ENCODE peak calls at places on chromosomes 13 and 19, in six cellular contexts. H is WTC11, Y is uterus, R is heart right ventricle, U is BE2C, J is GM23338. Z is an unnamed sample.

GRCh38 chr13:84686973-84687372 is 804.7 kb upstream of the SLITRK1 start:
- DNase-seq in H (no peak), Y (no peak), R (no peak), U (no peak), J (no peak), Z (no peak)

GRCh38 chr19:55247621-55248099 is 11.2 kb downstream of the PPP6R1 start:
- DNase-seq in H (no peak), Y (no peak), R (peak), U (no peak), J (no peak), Z (peak)

GRCh38 chr13:77047649-77048343 is 20.8 kb upstream of the FBXL3 start:
- DNase-seq in H (no peak), Y (no peak), R (no peak), U (no peak), J (no peak), Z (no peak)

GRCh38 chr13:34515201-34515600 is 426.9 kb upstream of the NBEA start:
- DNase-seq in H (no peak), Y (no peak), R (no peak), U (no peak), J (no peak), Z (no peak)

GRCh38 chr13:114323349-114323748 is 9.0 kb downstream of the CHAMP1 start:
- DNase-seq in H (no peak), Y (no peak), R (no peak), U (no peak), J (no peak), Z (no peak)

GRCh38 chr13:20395061-20395916 is 130.4 kb downstream of the CRYL1 start:
- DNase-seq in H (no peak), Y (no peak), R (no peak), U (no peak), J (no peak), Z (no peak)

GRCh38 chr19:33799507-33799906 is 2.8 kb downstream of the KCTD15 start:
- DNase-seq in H (no peak), Y (no peak), R (no peak), U (peak), J (peak), Z (no peak)

GRCh38 chr19:15447057-15447456 is 2.7 kb downstream of the WIZ start:
- DNase-seq in H (no peak), Y (no peak), R (no peak), U (no peak), J (no peak), Z (no peak)

GRCh38 chr19:44623080-44623479 is 9.7 kb downstream of the IGSF23 start:
- DNase-seq in H (no peak), Y (no peak), R (no peak), U (no peak), J (no peak), Z (peak)

GRCh38 chr19:38952395-38953165 is 21.8 kb downstream of the MRPS12 start:
- DNase-seq in H (peak), Y (no peak), R (no peak), U (peak), J (peak), Z (no peak)

GRCh38 chr19:40791349-40791748 is 7.6 kb upstream of the EGLN2 start:
- DNase-seq in H (no peak), Y (no peak), R (no peak), U (no peak), J (no peak), Z (no peak)

GRCh38 chr13:37134411-37135041 is 29.1 kb upstream of the CSNK1A1L start:
- DNase-seq in H (no peak), Y (peak), R (no peak), U (no peak), J (no peak), Z (peak)

GRCh38 chr13:44755872-44756271 is 179.7 kb upstream of the TSC22D1 start:
- DNase-seq in H (no peak), Y (no peak), R (no peak), U (no peak), J (no peak), Z (peak)

GRCh38 chr13:95870421-95870820 is 182.8 kb downstream of the UGGT2 start:
- DNase-seq in H (no peak), Y (no peak), R (no peak), U (no peak), J (peak), Z (no peak)

GRCh38 chr13:76813874-76814273 is 72.3 kb downstream of the KCTD12 start:
- DNase-seq in H (no peak), Y (no peak), R (no peak), U (peak), J (no peak), Z (no peak)

GRCh38 chr13:51249254-51249653 is 27.1 kb downstream of the FAM124A start:
- DNase-seq in H (no peak), Y (no peak), R (no peak), U (no peak), J (peak), Z (no peak)

GRCh38 chr19:6250909-6251308 is 28.9 kb downstream of the MLLT1 start:
- DNase-seq in H (no peak), Y (no peak), R (no peak), U (no peak), J (no peak), Z (no peak)
- TF ChIP-seq CTCF in H (no peak), Y (no peak), R (no peak), U (no peak), J (no peak), Z (no peak)

GRCh38 chr19:18253716-18254115 is 20.5 kb downstream of the IQCN start:
- DNase-seq in H (no peak), Y (no peak), R (no peak), U (no peak), J (no peak), Z (no peak)

GRCh38 chr19:18253130-18253529 is 21.1 kb downstream of the IQCN start:
- DNase-seq in H (no peak), Y (no peak), R (no peak), U (no peak), J (no peak), Z (no peak)

GRCh38 chr19:18257503-18258470 is 16.5 kb downstream of the IQCN start:
- DNase-seq in H (no peak), Y (no peak), R (no peak), U (no peak), J (no peak), Z (no peak)

GRCh38 chr19:18252370-18252717 is 21.9 kb downstream of the IQCN start:
- DNase-seq in H (no peak), Y (no peak), R (no peak), U (no peak), J (no peak), Z (no peak)

GRCh38 chr19:18254546-18255500 is 19.4 kb downstream of the IQCN start:
- DNase-seq in H (peak), Y (no peak), R (no peak), U (no peak), J (peak), Z (no peak)
- TF ChIP-seq CTCF in H (peak), Y (no peak), R (no peak), U (no peak), J (peak), Z (no peak)

GRCh38 chr19:49506575-49507105 is 5.8 kb upstream of the FCGRT start:
- DNase-seq in H (peak), Y (no peak), R (no peak), U (peak), J (peak), Z (peak)
- TF ChIP-seq CTCF in H (peak), Y (peak), R (peak), U (peak), J (peak), Z (peak)

DNA sequence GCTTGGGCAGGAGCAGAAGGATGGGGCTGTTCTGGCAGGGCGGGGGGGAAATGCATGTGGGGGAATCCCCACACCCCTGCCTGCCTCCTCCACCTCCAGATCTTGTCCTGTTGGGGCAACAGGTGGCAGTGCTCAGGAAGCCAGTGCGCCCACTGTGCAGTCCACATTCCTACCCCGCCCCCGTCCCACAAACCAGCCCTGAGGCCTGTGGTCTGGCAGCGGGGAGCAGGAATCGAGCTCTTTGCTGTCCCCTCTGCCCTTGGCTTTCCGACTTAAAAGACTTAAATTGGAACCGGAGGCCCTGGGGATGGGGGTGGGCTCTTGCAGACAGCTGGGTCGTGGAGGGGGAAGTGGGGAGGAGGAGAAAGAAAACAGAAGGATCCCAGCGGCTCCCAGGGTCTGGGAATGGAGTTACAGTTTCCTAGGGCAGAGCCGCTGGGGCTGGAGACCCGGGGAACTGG is 4.3 kb downstream of the NANOS3 start:
- DNase-seq in H (peak), Y (no peak), R (no peak), U (no peak), J (peak), Z (no peak)
- TF ChIP-seq CTCF in H (no peak), Y (no peak), R (no peak), U (no peak), J (no peak), Z (no peak)

DNA sequence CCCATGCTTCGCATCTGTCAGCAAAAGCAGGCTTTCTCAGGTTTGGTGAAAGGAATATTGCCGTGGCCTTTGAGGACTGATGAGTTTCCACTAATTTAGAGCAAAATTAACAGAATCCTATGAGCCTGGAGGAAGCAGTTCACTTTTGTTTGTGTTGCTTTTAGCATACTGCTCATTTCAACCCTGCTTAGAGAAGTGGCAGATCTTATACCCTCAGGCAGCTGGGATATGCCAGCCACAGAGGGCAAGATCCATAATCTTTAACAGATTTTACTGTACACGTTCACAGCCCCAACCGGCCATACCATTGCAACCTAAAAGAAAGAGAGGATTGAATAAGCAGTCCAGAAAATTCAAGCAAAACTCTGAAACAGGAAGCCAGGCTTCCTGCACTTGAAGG is 60.5 kb downstream of the COL4A2 start:
- DNase-seq in H (no peak), Y (no peak), R (no peak), U (no peak), J (no peak), Z (no peak)
- TF ChIP-seq CTCF in H (no peak), Y (no peak), R (no peak), U (no peak), J (no peak), Z (no peak)

DNA sequence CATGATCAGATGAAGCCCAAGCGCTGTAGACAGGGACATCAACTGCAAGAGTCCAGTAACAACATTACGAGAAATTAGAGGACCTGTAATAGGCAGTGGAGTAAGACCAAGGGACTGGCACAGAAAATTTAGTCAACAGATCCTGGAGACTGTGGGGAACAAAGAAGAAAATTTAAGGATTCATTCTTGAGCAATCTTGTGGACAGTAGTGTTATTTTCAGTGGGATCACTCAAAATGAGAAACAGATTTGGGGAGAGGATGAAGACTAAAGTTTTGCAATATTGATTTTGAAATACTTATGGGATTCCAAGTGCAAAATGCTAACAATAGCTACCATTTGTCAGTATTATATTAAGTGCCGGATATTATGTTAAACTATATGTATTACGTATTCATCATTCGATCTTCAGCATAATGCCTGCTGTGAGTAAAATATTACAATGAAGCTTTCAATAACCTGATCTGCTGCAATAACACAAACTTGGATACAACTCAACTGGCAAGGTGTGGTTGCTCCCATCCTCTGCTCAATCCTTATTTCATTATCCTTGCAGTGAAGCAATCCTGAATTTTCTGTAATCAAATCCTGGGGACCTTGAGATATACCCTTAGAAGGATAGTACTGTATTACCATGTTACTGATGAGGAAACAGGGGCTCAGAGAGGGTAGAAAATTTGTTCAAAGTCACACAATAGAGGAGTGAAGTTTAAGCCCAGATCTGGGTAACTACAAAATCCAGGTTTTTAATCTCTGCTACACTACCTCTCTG is 84.2 kb downstream of the SACS start:
- DNase-seq in H (no peak), Y (no peak), R (no peak), U (no peak), J (no peak), Z (peak)
- TF ChIP-seq CTCF in H (no peak), Y (no peak), R (no peak), U (no peak), J (no peak), Z (no peak)

Z was measured in fibroblast of the aortic adventitia.